ENCODE peak calls at places on chromosomes 7 and 10, in six cellular contexts. S, T, H, Y, J and V are unnamed samples. For H3K79me2, the result is how much of the 10 kb centered on the place peaks cover.

GRCh38 chr10:30447125-30447799 is 13.3 kb downstream of the MAP3K8 start:
- DNase-seq in S (no peak), T (no peak), H (peak), Y (no peak), J (no peak), V (no peak)

GRCh38 chr10:3893904-3894563 is 109.0 kb upstream of the KLF6 start:
- DNase-seq in S (no peak), T (no peak), H (no peak), Y (no peak), J (no peak), V (no peak)

GRCh38 chr7:88218836-88219605 is 817 bp downstream of the SRI start:
- DNase-seq in S (peak), T (peak), H (no peak), Y (peak), J (no peak), V (no peak)

GRCh38 chr7:100472854-100473499 is 6.0 kb downstream of the TSC22D4 start:
- DNase-seq in S (no peak), T (peak), H (no peak), Y (peak), J (no peak), V (no peak)

GRCh38 chr10:126844406-126844805 is 60.8 kb upstream of the DOCK1 start:
- DNase-seq in S (no peak), T (no peak), H (no peak), Y (no peak), J (no peak), V (no peak)

GRCh38 chr10:52191049-52191448 is 123.0 kb upstream of the DKK1 start:
- DNase-seq in S (no peak), T (no peak), H (no peak), Y (no peak), J (no peak), V (no peak)

GRCh38 chr10:79463578-79464496 is 18.4 kb upstream of the ZCCHC24 start:
- DNase-seq in S (no peak), T (no peak), H (no peak), Y (no peak), J (no peak), V (no peak)

GRCh38 chr10:125068406-125068805 is 92.0 kb downstream of the CTBP2 start:
- DNase-seq in S (no peak), T (no peak), H (no peak), Y (no peak), J (no peak), V (no peak)

GRCh38 chr10:120507175-120507574 is 50.1 kb downstream of the PLPP4 start:
- DNase-seq in S (no peak), T (no peak), H (no peak), Y (no peak), J (no peak), V (no peak)

GRCh38 chr10:44725404-44725803 is 185.7 kb upstream of the TMEM72 start:
- DNase-seq in S (no peak), T (no peak), H (no peak), Y (no peak), J (no peak), V (no peak)

GRCh38 chr7:105046414-105046813 is 32.4 kb downstream of the KMT2E start:
- DNase-seq in S (no peak), T (no peak), H (no peak), Y (no peak), J (no peak), V (no peak)

GRCh38 chr7:151137076-151137611 is 30.4 kb downstream of the GBX1 start:
- DNase-seq in S (no peak), T (no peak), H (no peak), Y (peak), J (no peak), V (no peak)

GRCh38 chr7:27199820-27200760 is at the start of gene HOXA13:
- DNase-seq in S (no peak), T (no peak), H (peak), Y (peak), J (peak), V (no peak)
- H3K79me2 ChIP-seq in S (under half), T (under half), H (under half), Y (under half), J (under half), V (under half)

GRCh38 chr7:50306491-50307367 is 2.2 kb downstream of the IKZF1 start:
- DNase-seq in S (no peak), T (no peak), H (no peak), Y (no peak), J (no peak), V (no peak)
- TF ChIP-seq JUND in S (no peak), T (no peak), H (no peak), Y (no peak), J (no peak), V (no peak)

GRCh38 chr10:86260564-86260963 is 106.0 kb downstream of the GRID1 start:
- DNase-seq in S (no peak), T (no peak), H (no peak), Y (no peak), J (peak), V (no peak)

GRCh38 chr10:86258488-86258887 is 108.1 kb downstream of the GRID1 start:
- DNase-seq in S (no peak), T (no peak), H (no peak), Y (peak), J (peak), V (no peak)

GRCh38 chr10:86257683-86258082 is 108.9 kb downstream of the GRID1 start:
- DNase-seq in S (no peak), T (no peak), H (no peak), Y (peak), J (peak), V (no peak)

GRCh38 chr10:86259901-86260562 is 106.6 kb downstream of the GRID1 start:
- DNase-seq in S (no peak), T (no peak), H (no peak), Y (no peak), J (peak), V (no peak)

DNA sequence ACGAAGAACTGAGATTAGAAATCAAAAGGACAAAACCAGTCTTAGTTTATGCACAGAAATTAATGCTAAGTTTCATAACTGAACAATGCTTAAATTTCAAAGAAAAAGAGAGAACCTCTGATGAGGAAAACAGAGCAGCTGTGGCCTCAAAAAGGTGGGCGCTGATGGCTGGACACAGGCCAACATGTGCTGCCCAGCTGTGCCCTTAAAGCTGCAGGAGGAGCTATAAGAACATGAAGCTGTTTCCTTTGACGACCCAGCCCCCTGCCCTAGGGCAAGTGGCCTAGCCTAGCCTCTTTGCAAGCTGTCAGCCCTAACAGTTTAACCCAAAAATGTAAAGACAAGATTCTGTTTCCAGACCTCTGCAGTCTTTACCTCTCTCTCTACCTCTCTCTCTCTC is 107.7 kb downstream of the GRID1 start:
- DNase-seq in S (no peak), T (no peak), H (no peak), Y (peak), J (peak), V (no peak)
- H3K79me2 ChIP-seq in S (under half), T (under half), H (under half), Y (under half), J (under half), V (under half)

DNA sequence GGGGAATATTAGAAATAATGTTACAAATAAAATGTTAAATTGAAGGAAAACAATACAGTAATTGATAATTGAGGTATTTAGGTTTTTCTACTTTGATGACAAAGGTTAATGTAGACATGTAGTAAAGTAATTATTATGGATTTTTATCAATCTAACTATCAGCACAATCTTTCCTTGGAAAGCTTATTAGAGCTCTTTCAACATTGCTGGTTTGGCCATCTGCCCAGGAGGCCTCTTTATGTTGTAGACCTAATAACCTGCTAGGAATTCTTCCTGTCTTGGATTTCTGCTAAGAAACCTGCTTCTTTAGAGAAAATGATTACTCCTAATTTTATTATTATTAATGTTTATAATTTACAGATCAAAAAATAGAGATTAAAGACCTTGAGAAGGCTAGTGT is 78.9 kb downstream of the CHRM2 start:
- DNase-seq in S (no peak), T (no peak), H (no peak), Y (no peak), J (no peak), V (no peak)
- TF ChIP-seq JUND in S (no peak), T (no peak), H (no peak), Y (no peak), J (no peak), V (no peak)